ENCODE peak calls at places on chromosome 11, in eight cellular contexts. M is kidney, V is lower lobe of right lung, G is K562, S is IMR-90, L is tibial nerve, F is OCI-LY7, W is esophagus squamous epithelium. Q is an unnamed sample.

GRCh38 chr11:33560729-33561128 is 139.9 kb downstream of the C11orf91 start:
- DNase-seq in V (no peak), S (no peak), F (no peak), W (no peak), M (no peak), G (no peak), L (no peak), Q (no peak)

GRCh38 chr11:77407613-77408012 is 66.3 kb downstream of the PAK1 start:
- DNase-seq in G (no peak), M (no peak), L (no peak), W (no peak), S (peak), F (no peak), V (no peak), Q (no peak)

GRCh38 chr11:34890812-34891211 is 25.4 kb downstream of the APIP start:
- DNase-seq in G (no peak), F (peak), W (no peak), S (peak), M (no peak), V (no peak), L (no peak), Q (no peak)

GRCh38 chr11:74434528-74434927 is 32.8 kb downstream of the KCNE3 start:
- DNase-seq in S (peak), L (no peak), V (no peak), F (no peak), W (no peak), G (no peak), M (no peak), Q (no peak)

GRCh38 chr11:45282070-45282469 is 4.1 kb downstream of the SYT13 start:
- DNase-seq in V (no peak), S (no peak), L (no peak), W (no peak), G (no peak), M (no peak), F (no peak), Q (no peak)

GRCh38 chr11:47913569-47914244 is 65.6 kb upstream of the NUP160 start:
- DNase-seq in G (peak), F (no peak), W (no peak), M (no peak), L (no peak), V (no peak), S (no peak), Q (no peak)

GRCh38 chr11:13462311-13462927 is 603 bp downstream of the BTBD10 start:
- DNase-seq in W (no peak), L (peak), F (peak), M (no peak), G (peak), S (peak), V (peak), Q (peak)

GRCh38 chr11:13772223-13773046 is 104.0 kb downstream of the FAR1 start:
- DNase-seq in F (peak), S (peak), V (no peak), L (no peak), G (peak), W (no peak), M (no peak), Q (no peak)

GRCh38 chr11:107818491-107818890 is 40.1 kb downstream of the SLC35F2 start:
- DNase-seq in S (no peak), L (no peak), G (no peak), W (no peak), F (no peak), M (no peak), V (no peak), Q (no peak)

GRCh38 chr11:11494348-11494747 is 127.5 kb downstream of the GALNT18 start:
- DNase-seq in G (no peak), S (no peak), V (no peak), L (no peak), W (no peak), M (no peak), F (no peak), Q (no peak)
- H3K27ac ChIP-seq in G (no peak), S (no peak), V (no peak), L (no peak), W (no peak), M (no peak), F (no peak), Q (no peak)

GRCh38 chr11:27304514-27304913 is 58.5 kb downstream of the CCDC34 start:
- DNase-seq in W (no peak), G (no peak), F (no peak), V (no peak), M (no peak), S (no peak), L (no peak), Q (no peak)
- TF ChIP-seq CTCF in W (no peak), G (peak), F (no peak), V (no peak), M (no peak), S (no peak), L (no peak), Q (no peak)

GRCh38 chr11:64923944-64924909 is at the start of gene PPP2R5B:
- DNase-seq in G (peak), S (peak), W (peak), F (peak), M (peak), L (peak), V (peak), Q (peak)

GRCh38 chr11:64921384-64921783 is 3.1 kb upstream of the PPP2R5B start:
- DNase-seq in M (peak), S (no peak), L (no peak), W (no peak), G (no peak), V (no peak), F (no peak), Q (no peak)

GRCh38 chr11:64925536-64926449 is 1.3 kb downstream of the PPP2R5B start:
- DNase-seq in G (peak), S (no peak), L (no peak), W (no peak), V (no peak), F (no peak), M (no peak), Q (no peak)

GRCh38 chr11:64924910-64925284 is 408 bp downstream of the PPP2R5B start:
- DNase-seq in L (no peak), F (no peak), V (no peak), S (no peak), G (peak), M (no peak), W (no peak), Q (no peak)

GRCh38 chr11:64923151-64923661 is 1.3 kb upstream of the PPP2R5B start:
- DNase-seq in M (peak), G (no peak), W (no peak), S (no peak), V (no peak), F (no peak), L (no peak), Q (no peak)
- H3K4me3 ChIP-seq in M (peak), G (no peak), W (no peak), S (no peak), V (peak), F (no peak), L (no peak), Q (peak)

DNA sequence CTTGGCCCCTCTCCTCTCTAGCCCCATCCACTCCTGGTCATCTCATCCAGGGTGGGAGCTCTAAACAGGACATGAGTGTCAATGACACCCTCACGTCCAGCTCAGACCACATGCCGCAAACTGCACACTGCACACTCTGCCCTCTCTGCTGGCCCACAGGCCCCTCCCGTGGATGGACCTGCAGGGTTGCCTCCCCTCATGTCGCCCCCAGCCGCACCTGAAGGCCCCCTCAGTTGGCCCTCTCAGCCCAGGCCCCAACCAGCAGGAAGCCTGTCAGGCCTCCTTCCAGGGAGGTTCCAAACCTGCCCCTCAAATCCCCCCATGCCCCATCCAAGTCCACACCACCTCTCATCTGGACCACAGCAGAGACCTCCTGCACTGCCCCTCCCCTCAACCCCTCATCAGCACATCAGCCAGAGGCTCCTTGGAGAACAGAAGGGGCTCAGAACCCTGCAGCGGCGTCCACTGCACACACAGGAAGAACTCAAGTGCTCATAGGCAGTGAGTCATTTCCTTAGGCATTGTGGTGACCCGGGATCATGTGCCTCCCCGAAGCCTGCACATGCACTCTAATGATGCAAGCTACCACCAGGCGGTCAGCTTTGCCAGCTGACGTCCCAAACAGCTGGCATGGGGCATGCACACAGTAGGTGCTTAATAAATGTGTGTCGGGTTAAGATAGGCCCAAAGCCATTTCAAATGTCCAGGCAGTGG is 12.9 kb upstream of the CDKN1C start:
- DNase-seq in F (no peak), S (peak), M (peak), L (no peak), G (no peak), W (no peak), V (peak), Q (peak)
- H3K27ac ChIP-seq in F (no peak), S (peak), M (peak), L (no peak), G (no peak), W (peak), V (peak), Q (no peak)

DNA sequence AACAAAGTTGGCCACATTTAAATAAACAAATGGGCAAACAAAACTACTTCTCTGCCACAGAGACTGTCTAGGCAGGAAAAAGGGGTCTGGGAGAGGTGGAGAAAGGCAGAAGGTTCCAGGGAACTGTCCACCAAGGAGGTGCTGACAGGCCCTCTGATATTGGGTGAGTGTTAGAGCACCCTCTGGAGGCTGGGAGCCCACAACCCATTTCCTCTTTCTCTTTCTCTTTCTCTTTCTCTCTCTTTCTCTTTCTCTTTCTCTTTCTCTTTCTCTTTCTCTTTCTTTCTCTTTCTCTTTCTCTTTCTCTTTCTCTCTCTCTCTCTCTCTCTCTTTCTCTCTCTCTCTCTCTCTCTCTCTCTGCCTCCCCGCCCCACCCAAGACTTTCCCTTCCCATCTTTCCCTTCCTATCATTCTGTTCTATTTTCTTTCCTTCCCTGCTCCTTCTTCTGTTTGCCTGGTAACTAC is 912.8 kb downstream of the DLG2 start:
- DNase-seq in G (peak), S (peak), L (no peak), M (no peak), F (peak), W (no peak), V (peak), Q (peak)
- TF ChIP-seq CTCF in G (peak), S (peak), L (peak), M (peak), F (peak), W (no peak), V (no peak), Q (peak)

DNA sequence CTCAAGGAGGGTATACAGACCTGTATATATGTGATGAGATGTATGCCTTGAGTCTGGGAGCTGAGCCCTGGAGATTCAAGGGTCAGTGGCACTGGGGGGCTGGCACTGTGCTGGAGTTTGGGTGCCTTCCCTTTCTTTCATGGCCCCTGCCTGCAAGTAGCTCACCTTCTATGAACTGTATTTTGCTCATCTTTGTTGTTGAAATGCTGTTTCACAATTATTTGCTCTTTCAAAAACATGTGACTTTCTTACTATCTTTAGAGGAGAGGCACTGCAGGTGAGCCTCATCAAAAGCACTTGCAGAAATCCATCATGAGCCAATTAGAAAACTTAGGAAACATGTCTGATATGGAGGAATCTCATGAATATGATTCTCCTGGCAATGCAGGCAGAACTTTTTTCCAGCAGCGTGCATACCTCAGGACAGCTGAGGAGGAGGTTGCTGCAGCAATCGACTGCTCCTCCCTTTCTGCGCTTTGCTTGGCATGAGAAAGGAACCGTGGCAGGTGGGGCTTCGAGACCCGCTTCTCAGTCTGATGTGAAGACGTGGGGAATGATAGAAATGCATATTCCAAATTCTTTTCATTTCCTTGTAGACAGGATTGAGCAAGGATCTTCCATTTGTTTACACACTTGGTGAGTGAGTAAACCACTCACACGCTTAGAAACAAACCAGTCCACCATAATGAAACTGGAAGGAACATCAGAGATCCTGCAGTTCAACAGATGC is 178.4 kb upstream of the E2F8 start:
- DNase-seq in L (no peak), F (no peak), S (peak), M (no peak), G (no peak), V (no peak), W (no peak), Q (no peak)
- H3K4me3 ChIP-seq in L (no peak), F (no peak), S (peak), M (no peak), G (no peak), V (peak), W (no peak), Q (no peak)

DNA sequence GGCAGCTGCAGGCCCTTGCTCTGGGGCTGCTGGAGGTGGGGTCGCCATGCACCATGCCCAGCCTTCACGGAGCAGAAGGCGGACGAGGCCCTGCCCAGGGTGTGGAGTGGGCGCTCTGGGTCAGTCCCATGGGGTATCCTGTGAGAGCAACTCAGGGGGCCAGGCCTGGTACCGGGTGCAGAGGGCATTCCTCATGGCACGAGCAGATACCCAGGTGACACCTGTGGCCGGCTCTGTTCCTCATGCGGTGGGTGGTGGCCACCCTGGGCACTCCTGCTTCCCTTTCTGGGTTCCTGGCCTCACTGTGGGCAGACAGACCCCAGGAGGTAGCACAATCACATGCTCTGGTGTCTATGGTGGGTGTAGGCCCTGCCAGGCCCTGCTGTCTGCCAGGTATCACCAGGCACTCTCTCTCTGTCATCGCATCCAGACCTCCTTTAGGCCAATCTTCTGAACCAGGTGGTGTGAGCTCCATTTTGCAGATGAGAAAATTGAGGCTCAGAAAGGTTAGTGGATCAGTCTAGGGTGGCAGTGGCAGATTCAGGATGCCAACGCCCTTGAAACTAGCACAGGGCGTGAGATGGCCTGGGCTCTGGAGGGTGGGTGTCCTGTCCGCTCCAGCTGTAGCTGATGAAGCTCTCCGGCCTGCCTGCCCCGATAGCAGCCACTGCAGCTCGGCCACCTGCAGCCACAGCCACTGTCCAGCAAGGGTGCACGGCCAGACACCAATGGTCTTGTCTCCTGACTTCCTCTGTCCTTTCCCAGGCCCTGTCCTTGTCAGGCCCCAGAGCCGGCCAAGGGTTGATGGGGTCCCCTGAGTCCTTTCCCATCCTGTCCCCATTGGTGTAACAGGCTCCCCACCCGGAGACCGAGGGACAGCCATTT is 15.1 kb downstream of the DGKZ start:
- DNase-seq in F (peak), G (no peak), W (no peak), M (peak), L (no peak), S (no peak), V (no peak), Q (no peak)
- H3K27ac ChIP-seq in F (peak), G (peak), W (peak), M (peak), L (no peak), S (peak), V (peak), Q (peak)

GRCh38 chr11:100709233-100709999 is 22.3 kb downstream of the ARHGAP42 start:
- DNase-seq in V (no peak), S (peak), M (no peak), F (no peak), W (no peak), G (peak), L (no peak), Q (no peak)
- TF ChIP-seq CTCF in V (no peak), S (no peak), M (no peak), F (no peak), W (no peak), G (no peak), L (no peak), Q (no peak)